ENCODE peak calls at places on chromosome 15, in five cellular contexts. One of them, this sample, is unnamed.

GRCh38 chr15:89728254-89728653 is 22.8 kb downstream of the MESP1 start:
- DNase-seq in A549: no peak
- DNase-seq in GM12878: no peak
- DNase-seq in K562: no peak
- DNase-seq in HepG2: no peak
- DNase-seq in this sample: no peak

GRCh38 chr15:57708047-57708446 is 1.5 kb downstream of the POLR2M start:
- DNase-seq in A549: no peak
- DNase-seq in GM12878: no peak
- DNase-seq in K562: peak; percentile 9
- DNase-seq in HepG2: no peak
- DNase-seq in this sample: no peak

GRCh38 chr15:100572362-100572983 is 29.5 kb downstream of the LINS1 start:
- DNase-seq in A549: peak; percentile 29
- DNase-seq in GM12878: no peak
- DNase-seq in K562: no peak
- DNase-seq in HepG2: no peak
- DNase-seq in this sample: peak; percentile 4

GRCh38 chr15:65856821-65857455 is 12.4 kb upstream of the RAB11A start:
- DNase-seq in A549: peak; percentile 57
- DNase-seq in GM12878: no peak
- DNase-seq in K562: peak; percentile 85
- DNase-seq in HepG2: peak; percentile 64
- DNase-seq in this sample: peak; percentile 89

GRCh38 chr15:48313216-48313615 is 18.0 kb upstream of the DUT start:
- DNase-seq in A549: no peak
- DNase-seq in GM12878: no peak
- DNase-seq in K562: no peak
- DNase-seq in HepG2: no peak
- DNase-seq in this sample: no peak

GRCh38 chr15:76204916-76205460 is 106.3 kb downstream of the ETFA start:
- DNase-seq in A549: no peak
- DNase-seq in GM12878: no peak
- DNase-seq in K562: no peak
- DNase-seq in HepG2: no peak
- DNase-seq in this sample: no peak

GRCh38 chr15:34886134-34886533 is 83.4 kb downstream of the AQR start:
- DNase-seq in A549: no peak
- DNase-seq in GM12878: no peak
- DNase-seq in K562: no peak
- DNase-seq in HepG2: no peak
- DNase-seq in this sample: no peak

GRCh38 chr15:64527263-64527984 is 67.0 kb downstream of the ZNF609 start:
- DNase-seq in A549: peak; percentile 50
- DNase-seq in GM12878: no peak
- DNase-seq in K562: peak; percentile 48
- DNase-seq in HepG2: no peak
- DNase-seq in this sample: no peak

GRCh38 chr15:23854535-23855252 is 167.6 kb upstream of the NDN start:
- DNase-seq in A549: no peak
- DNase-seq in GM12878: no peak
- DNase-seq in K562: no peak
- DNase-seq in HepG2: no peak
- DNase-seq in this sample: peak; percentile 48

GRCh38 chr15:22918056-22918455 is 62.1 kb downstream of the CYFIP1 start:
- DNase-seq in A549: no peak
- DNase-seq in GM12878: no peak
- DNase-seq in K562: no peak
- DNase-seq in HepG2: no peak
- DNase-seq in this sample: no peak

GRCh38 chr15:37819191-37819590 is 115.2 kb upstream of the TMCO5A start:
- DNase-seq in A549: no peak
- DNase-seq in GM12878: no peak
- DNase-seq in K562: no peak
- DNase-seq in HepG2: no peak
- DNase-seq in this sample: no peak

GRCh38 chr15:85403745-85404144 is 23.3 kb downstream of the AKAP13 start:
- DNase-seq in A549: no peak
- DNase-seq in GM12878: no peak
- DNase-seq in K562: no peak
- DNase-seq in HepG2: no peak
- DNase-seq in this sample: peak; percentile 30

GRCh38 chr15:77773903-77774302 is 141.2 kb upstream of the LINGO1 start:
- DNase-seq in A549: no peak
- DNase-seq in GM12878: no peak
- DNase-seq in K562: no peak
- DNase-seq in HepG2: no peak
- DNase-seq in this sample: no peak

GRCh38 chr15:51536965-51537574 is 85.5 kb downstream of the DMXL2 start:
- DNase-seq in A549: peak; percentile 46
- DNase-seq in GM12878: no peak
- DNase-seq in K562: peak; percentile 39
- DNase-seq in HepG2: peak; percentile 3
- DNase-seq in this sample: peak; percentile 36

GRCh38 chr15:76345880-76346665 is 9.5 kb downstream of the ISL2 start:
- DNase-seq in A549: no peak
- DNase-seq in GM12878: no peak
- DNase-seq in K562: no peak
- DNase-seq in HepG2: peak; percentile 61
- DNase-seq in this sample: peak; percentile 80

GRCh38 chr15:45572627-45573026 is 14.6 kb upstream of the BLOC1S6 start:
- DNase-seq in A549: no peak
- DNase-seq in GM12878: no peak
- DNase-seq in K562: no peak
- DNase-seq in HepG2: no peak
- DNase-seq in this sample: no peak

GRCh38 chr15:66821307-66821706 is 119.3 kb downstream of the SMAD6 start:
- DNase-seq in A549: no peak
- DNase-seq in GM12878: no peak
- DNase-seq in K562: no peak
- DNase-seq in HepG2: no peak
- DNase-seq in this sample: no peak

GRCh38 chr15:91970142-91970541 is 116.6 kb downstream of the SLCO3A1 start:
- DNase-seq in A549: no peak
- DNase-seq in GM12878: no peak
- DNase-seq in K562: no peak
- DNase-seq in HepG2: no peak
- DNase-seq in this sample: no peak

GRCh38 chr15:41949400-41950126 is 22.8 kb downstream of the EHD4 start:
- DNase-seq in A549: no peak
- DNase-seq in GM12878: no peak
- DNase-seq in K562: no peak
- DNase-seq in HepG2: no peak
- DNase-seq in this sample: peak; percentile 58

GRCh38 chr15:92807971-92808571 is 92.1 kb upstream of the CHD2 start:
- DNase-seq in A549: no peak
- DNase-seq in GM12878: no peak
- DNase-seq in K562: peak; percentile 50
- DNase-seq in HepG2: no peak
- DNase-seq in this sample: peak; percentile 46

GRCh38 chr15:73105064-73105463 is 52.8 kb downstream of the NEO1 start:
- DNase-seq in A549: no peak
- DNase-seq in GM12878: no peak
- DNase-seq in K562: no peak
- DNase-seq in HepG2: peak; percentile 64
- DNase-seq in this sample: no peak

GRCh38 chr15:96177279-96177678 is 153.2 kb upstream of the NR2F2 start:
- DNase-seq in A549: no peak
- DNase-seq in GM12878: no peak
- DNase-seq in K562: no peak
- DNase-seq in HepG2: no peak
- DNase-seq in this sample: no peak

GRCh38 chr15:61736792-61737191 is 323.5 kb downstream of the VPS13C start:
- DNase-seq in A549: no peak
- DNase-seq in GM12878: no peak
- DNase-seq in K562: no peak
- DNase-seq in HepG2: no peak
- DNase-seq in this sample: no peak

GRCh38 chr15:92200891-92201290 is 192.8 kb upstream of the ST8SIA2 start:
- DNase-seq in A549: no peak
- DNase-seq in GM12878: no peak
- DNase-seq in K562: no peak
- DNase-seq in HepG2: no peak
- DNase-seq in this sample: no peak

GRCh38 chr15:31399544-31400171 is 73.0 kb downstream of the KLF13 start:
- DNase-seq in A549: no peak
- DNase-seq in GM12878: no peak
- DNase-seq in K562: no peak
- DNase-seq in HepG2: no peak
- DNase-seq in this sample: no peak

GRCh38 chr15:63513728-63514127 is 9.3 kb downstream of the USP3 start:
- DNase-seq in A549: no peak
- DNase-seq in GM12878: no peak
- DNase-seq in K562: no peak
- DNase-seq in HepG2: no peak
- DNase-seq in this sample: no peak
- H3K4me1 ChIP-seq in A549: peaks cover 94% of the 10 kb centered on the region
- H3K4me1 ChIP-seq in GM12878: peaks cover 45% of the 10 kb centered on the region
- H3K4me1 ChIP-seq in K562: peaks cover 15% of the 10 kb centered on the region
- H3K4me1 ChIP-seq in HepG2: peaks cover 97% of the 10 kb centered on the region
- H3K4me1 ChIP-seq in this sample: peaks cover 38% of the 10 kb centered on the region

GRCh38 chr15:39976291-39977274 is 42.7 kb downstream of the EIF2AK4 start:
- DNase-seq in A549: no peak
- DNase-seq in GM12878: no peak
- DNase-seq in K562: no peak
- DNase-seq in HepG2: peak; percentile 21
- DNase-seq in this sample: peak; percentile 90

GRCh38 chr15:39979606-39980005 is 45.7 kb downstream of the EIF2AK4 start:
- DNase-seq in A549: no peak
- DNase-seq in GM12878: no peak
- DNase-seq in K562: no peak
- DNase-seq in HepG2: no peak
- DNase-seq in this sample: no peak

GRCh38 chr15:39969002-39969394 is 35.1 kb downstream of the EIF2AK4 start:
- DNase-seq in A549: no peak
- DNase-seq in GM12878: no peak
- DNase-seq in K562: no peak
- DNase-seq in HepG2: no peak
- DNase-seq in this sample: no peak

GRCh38 chr15:39969871-39970270 is 36.0 kb downstream of the EIF2AK4 start:
- DNase-seq in A549: no peak
- DNase-seq in GM12878: no peak
- DNase-seq in K562: no peak
- DNase-seq in HepG2: no peak
- DNase-seq in this sample: no peak

DNA sequence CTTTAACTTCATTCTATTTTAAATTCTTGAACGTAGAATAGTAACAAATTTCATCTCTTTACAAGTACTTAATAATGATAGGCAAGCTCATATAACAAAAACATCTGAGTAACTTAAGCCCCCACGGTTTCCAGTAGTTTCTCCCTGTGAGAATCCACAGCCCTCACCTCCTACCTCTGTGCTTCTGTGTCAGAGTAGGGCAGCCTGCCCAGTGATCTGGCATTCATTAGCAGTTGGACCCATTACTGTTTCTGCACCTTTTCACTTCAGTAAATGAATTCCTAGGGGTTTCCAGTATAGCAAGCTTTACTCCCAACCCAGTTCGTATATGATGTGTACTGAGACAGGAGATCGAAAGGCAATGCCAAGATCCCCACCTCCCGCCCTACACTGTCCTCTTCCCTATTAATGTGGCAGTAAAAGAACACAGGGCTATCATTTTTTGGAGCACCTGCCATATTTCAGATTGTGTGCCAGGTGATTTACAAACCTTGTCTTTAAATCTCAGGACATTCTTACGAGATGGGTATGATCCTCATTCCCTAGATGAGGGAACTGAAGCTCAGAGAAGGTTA is 40.8 kb downstream of the EIF2AK4 start:
- DNase-seq in A549: no peak
- DNase-seq in GM12878: no peak
- DNase-seq in K562: no peak
- DNase-seq in HepG2: no peak
- DNase-seq in this sample: no peak
- TF ChIP-seq JUNB in A549: no peak
- TF ChIP-seq JUNB in GM12878: no peak
- TF ChIP-seq JUNB in K562: no peak
- TF ChIP-seq JUNB in HepG2: no peak
- TF ChIP-seq JUNB in this sample: no peak

DNA sequence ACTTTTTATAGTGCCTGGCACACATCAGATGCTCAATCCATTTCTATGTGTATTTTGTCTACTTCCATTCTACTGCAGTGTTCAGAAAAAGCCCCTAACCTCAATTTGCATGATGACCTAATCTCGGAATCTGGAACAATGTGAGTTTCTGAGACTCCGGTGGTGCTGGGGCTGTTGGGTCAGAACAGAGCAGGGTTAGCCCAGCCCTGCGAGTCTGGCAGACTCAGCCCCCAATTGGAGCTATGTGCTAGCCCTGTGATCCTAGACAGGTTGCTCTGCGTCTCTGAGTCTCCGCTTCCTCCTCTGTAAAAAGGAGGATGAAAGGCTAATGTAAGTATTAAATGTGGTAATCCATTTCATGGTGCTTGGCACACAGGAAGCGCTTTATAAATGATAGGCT is 95.0 kb upstream of the ICE2 start:
- DNase-seq in A549: no peak
- DNase-seq in GM12878: no peak
- DNase-seq in K562: no peak
- DNase-seq in HepG2: no peak
- DNase-seq in this sample: no peak
- H3K4me1 ChIP-seq in A549: peaks cover 19% of the 10 kb centered on the region
- H3K4me1 ChIP-seq in GM12878: peaks cover 71% of the 10 kb centered on the region
- H3K4me1 ChIP-seq in K562: no peaks in the 10 kb centered on the region
- H3K4me1 ChIP-seq in HepG2: peaks cover 89% of the 10 kb centered on the region
- H3K4me1 ChIP-seq in this sample: peaks cover 25% of the 10 kb centered on the region

GRCh38 chr15:70892912-70893560 is 410 bp downstream of the LRRC49 start:
- DNase-seq in A549: peak; percentile 40
- DNase-seq in GM12878: no peak
- DNase-seq in K562: no peak
- DNase-seq in HepG2: peak; percentile 6
- DNase-seq in this sample: no peak
- TF ChIP-seq JUNB in A549: no peak
- TF ChIP-seq JUNB in GM12878: no peak
- TF ChIP-seq JUNB in K562: no peak
- TF ChIP-seq JUNB in HepG2: no peak
- TF ChIP-seq JUNB in this sample: no peak

This sample was measured in GM23338.